ENCODE peak calls at places on chromosomes 2 and 18, in ten cellular contexts. D, X, E, R, U, O, C, Z, J and G are unnamed samples.

GRCh38 chr2:47309952-47310800 is 92.8 kb upstream of the MSH2 start:
- DNase-seq in O (peak), X (peak), U (no peak), E (no peak), Z (peak), C (no peak), J (no peak), R (peak), D (peak), G (no peak)

GRCh38 chr2:105879798-105880300 is 135.1 kb downstream of the NCK2 start:
- DNase-seq in J (no peak), C (no peak), E (no peak), R (no peak), X (no peak), Z (no peak), O (no peak), U (no peak), D (no peak), G (no peak)

GRCh38 chr18:60047556-60047955 is 147.8 kb downstream of the PMAIP1 start:
- DNase-seq in Z (no peak), X (no peak), J (no peak), D (no peak), C (no peak), O (no peak), E (no peak), R (no peak), U (no peak), G (no peak)

GRCh38 chr2:43027103-43027482 is 199.3 kb downstream of the ZFP36L2 start:
- DNase-seq in J (no peak), C (no peak), Z (no peak), E (no peak), O (no peak), R (no peak), X (no peak), D (peak), U (no peak), G (no peak)

GRCh38 chr2:28956415-28956826 is 24.7 kb upstream of the TOGARAM2 start:
- DNase-seq in R (no peak), Z (no peak), O (peak), C (peak), D (peak), X (peak), U (peak), E (no peak), J (no peak), G (peak)

GRCh38 chr2:234952270-234953115 is 676 bp downstream of the SH3BP4 start:
- DNase-seq in C (peak), J (no peak), D (peak), E (no peak), U (peak), R (peak), O (no peak), Z (no peak), X (peak), G (no peak)

GRCh38 chr18:11518788-11519685 is 90.4 kb upstream of the SLC35G4 start:
- DNase-seq in Z (peak), D (peak), J (no peak), U (peak), R (no peak), X (peak), O (peak), E (peak), C (peak), G (peak)

GRCh38 chr2:81706856-81707255 is 1402.3 kb upstream of the LRRTM1 start:
- DNase-seq in U (no peak), E (no peak), J (no peak), Z (no peak), C (no peak), R (no peak), X (no peak), O (no peak), D (no peak), G (no peak)

GRCh38 chr2:11578081-11578948 is 44.5 kb downstream of the GREB1 start:
- DNase-seq in R (no peak), E (no peak), C (no peak), U (no peak), O (no peak), Z (no peak), D (no peak), J (no peak), X (no peak), G (no peak)

GRCh38 chr18:392926-393325 is 107.6 kb downstream of the COLEC12 start:
- DNase-seq in Z (no peak), D (no peak), C (no peak), E (no peak), O (peak), U (no peak), X (peak), J (no peak), R (no peak), G (no peak)

GRCh38 chr2:230602562-230603230 is 109.9 kb upstream of the CAB39 start:
- DNase-seq in E (no peak), X (no peak), C (peak), O (no peak), J (no peak), U (no peak), Z (no peak), R (no peak), D (no peak), G (peak)

GRCh38 chr18:25734336-25734735 is 356.1 kb downstream of the SS18 start:
- DNase-seq in O (no peak), R (no peak), E (no peak), D (no peak), C (no peak), Z (no peak), J (no peak), U (no peak), X (peak), G (no peak)

GRCh38 chr2:240236217-240237111 is 96.0 kb upstream of the OTOS start:
- DNase-seq in D (no peak), R (peak), X (peak), J (no peak), O (no peak), C (peak), Z (no peak), U (no peak), E (no peak), G (peak)

GRCh38 chr18:28657836-28658410 is 481.0 kb upstream of the CDH2 start:
- DNase-seq in C (no peak), E (no peak), R (no peak), Z (no peak), J (peak), O (peak), X (no peak), D (no peak), U (no peak), G (no peak)

GRCh38 chr2:55431982-55432627 is 12.4 kb upstream of the CCDC88A start:
- DNase-seq in U (no peak), E (no peak), Z (peak), J (no peak), X (no peak), C (no peak), O (peak), D (peak), R (no peak), G (no peak)

GRCh38 chr18:13800505-13801259 is 23.3 kb upstream of the MC5R start:
- DNase-seq in D (peak), J (no peak), E (peak), Z (peak), C (peak), U (peak), R (no peak), X (peak), O (peak), G (peak)

GRCh38 chr2:206824219-206824618 is 58.8 kb downstream of the FASTKD2 start:
- DNase-seq in D (no peak), E (no peak), X (no peak), J (no peak), U (no peak), R (no peak), Z (no peak), O (no peak), C (no peak), G (no peak)

GRCh38 chr18:74066018-74066417 is 81.6 kb downstream of the FBXO15 start:
- DNase-seq in R (no peak), E (no peak), X (no peak), Z (no peak), C (peak), J (no peak), O (no peak), U (no peak), D (no peak), G (peak)

GRCh38 chr2:223123859-223124610 is 72.0 kb downstream of the KCNE4 start:
- DNase-seq in D (peak), U (no peak), X (no peak), C (no peak), E (no peak), O (no peak), J (no peak), Z (no peak), R (no peak), G (no peak)

GRCh38 chr2:5691659-5692529 is at the start of gene SOX11:
- DNase-seq in R (peak), U (peak), Z (peak), D (peak), C (peak), E (peak), X (peak), O (peak), J (peak), G (no peak)